ENCODE peak calls at places on chromosome 17, in six cellular contexts. B is CD8-positive, alpha-beta T cell; U is GM06990; F is SK-N-SH; G is AG10803; K is fibroblast of lung. N is an unnamed sample.

GRCh38 chr17:6642592-6642991 is 1.7 kb downstream of the TXNDC17 start:
- DNase-seq in B (no peak), U (no peak), G (peak), F (no peak), K (no peak), N (no peak)

GRCh38 chr17:10843806-10844205 is 5.9 kb upstream of the PIRT start:
- DNase-seq in G (no peak), U (no peak), B (no peak), K (peak), F (peak), N (no peak)

GRCh38 chr17:50039058-50039457 is 16.9 kb upstream of the ITGA3 start:
- DNase-seq in F (peak), G (no peak), B (no peak), K (no peak), U (no peak), N (no peak)

GRCh38 chr17:56678249-56679144 is 85.0 kb downstream of the NOG start:
- DNase-seq in K (no peak), U (no peak), F (peak), B (no peak), G (no peak), N (no peak)

GRCh38 chr17:55540414-55541091 is 29.3 kb upstream of the SMIM36 start:
- DNase-seq in U (no peak), G (peak), K (peak), F (no peak), B (no peak), N (no peak)

GRCh38 chr17:65346166-65346565 is 209.0 kb downstream of the RGS9 start:
- DNase-seq in G (no peak), F (no peak), K (peak), U (no peak), B (no peak), N (no peak)

GRCh38 chr17:66465701-66466100 is 163.3 kb downstream of the PRKCA start:
- DNase-seq in F (no peak), K (no peak), G (no peak), B (no peak), U (no peak), N (no peak)

GRCh38 chr17:3989156-3989886 is 25.1 kb upstream of the ATP2A3 start:
- DNase-seq in F (peak), U (no peak), B (no peak), G (no peak), K (no peak), N (no peak)

GRCh38 chr17:27376637-27377547 is 79.4 kb upstream of the KSR1 start:
- DNase-seq in U (no peak), F (no peak), K (peak), G (peak), B (no peak), N (no peak)

GRCh38 chr17:48554412-48555090 is 9.6 kb upstream of the HOXB2 start:
- DNase-seq in U (no peak), F (no peak), K (peak), G (no peak), B (no peak), N (no peak)

GRCh38 chr17:7881655-7882054 is 6.9 kb upstream of the CHD3 start:
- DNase-seq in U (no peak), B (no peak), G (no peak), F (peak), K (no peak), N (no peak)

DNA sequence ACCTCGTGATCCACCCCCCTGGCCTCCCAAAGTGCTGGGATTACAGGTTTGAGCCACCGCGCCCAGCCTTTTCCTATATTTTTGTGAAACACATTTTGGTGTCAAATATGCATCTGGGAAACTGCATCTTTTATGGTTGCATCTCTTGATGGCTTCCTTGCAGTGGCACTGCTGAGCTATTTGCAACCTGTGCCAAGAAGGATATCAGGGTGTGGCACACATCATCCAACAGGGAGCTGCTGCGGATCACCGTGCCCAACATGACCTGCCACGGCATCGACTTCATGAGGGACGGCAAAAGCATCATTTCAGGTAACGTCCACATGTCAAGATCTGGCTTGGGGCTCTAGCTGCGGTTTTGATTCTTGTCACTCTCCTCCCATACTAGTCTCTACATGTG is 16.8 kb upstream of the USP43 start:
- DNase-seq in B (no peak), G (no peak), F (no peak), K (no peak), U (no peak), N (no peak)
- TF ChIP-seq CTCF in B (no peak), G (no peak), F (no peak), K (no peak), U (no peak), N (no peak)

DNA sequence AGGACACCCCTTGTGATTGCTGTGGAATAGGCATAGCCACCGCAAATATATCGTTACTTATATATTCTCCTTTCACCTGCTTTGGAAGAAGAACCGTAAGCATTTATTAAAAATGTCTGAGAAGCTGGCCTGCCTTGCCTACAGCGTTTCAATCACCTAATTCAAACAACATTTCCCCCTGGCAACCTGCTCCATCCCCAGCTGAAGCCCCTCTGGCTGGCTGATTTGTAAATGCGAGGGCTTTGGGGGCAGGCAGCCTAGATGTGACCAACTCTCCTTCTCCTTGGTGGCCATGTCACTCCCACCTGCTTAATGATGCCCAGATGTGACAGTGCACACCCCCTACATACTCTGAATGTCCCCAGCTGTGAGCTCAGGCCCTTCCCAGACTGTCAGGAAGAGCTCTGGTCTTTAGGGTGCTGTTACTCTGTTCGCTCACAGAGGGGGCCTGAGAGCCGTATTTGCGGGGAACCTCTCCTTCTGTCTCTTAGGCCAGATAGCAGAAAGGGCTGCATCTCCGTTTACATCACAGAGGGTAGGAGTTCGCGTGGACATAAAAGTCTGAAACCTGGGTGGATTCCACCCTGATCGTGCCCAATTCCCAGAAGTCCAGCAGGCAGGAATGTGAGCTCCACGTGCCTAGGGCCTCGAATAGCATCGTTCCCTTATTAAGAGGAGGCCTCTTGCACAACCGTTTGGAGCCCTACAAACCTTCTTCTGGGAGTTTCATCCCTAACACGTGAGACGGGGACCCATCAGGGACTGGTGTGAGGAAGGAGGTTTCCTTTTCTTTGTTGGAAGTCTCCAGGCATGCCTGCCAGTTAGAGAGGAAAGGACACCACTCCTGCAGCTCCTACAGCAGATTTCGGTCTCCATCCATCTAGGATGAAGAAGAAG is 2.4 kb upstream of the SDK2 start:
- DNase-seq in G (no peak), K (no peak), B (no peak), F (peak), U (no peak), N (no peak)
- TF ChIP-seq CTCF in G (peak), K (peak), B (peak), F (no peak), U (peak), N (no peak)

GRCh38 chr17:29342148-29342765 is 47.9 kb upstream of the TAOK1 start:
- DNase-seq in K (no peak), G (no peak), U (no peak), F (no peak), B (no peak), N (no peak)
- TF ChIP-seq CTCF in K (no peak), G (no peak), U (no peak), F (no peak), B (no peak), N (no peak)

DNA sequence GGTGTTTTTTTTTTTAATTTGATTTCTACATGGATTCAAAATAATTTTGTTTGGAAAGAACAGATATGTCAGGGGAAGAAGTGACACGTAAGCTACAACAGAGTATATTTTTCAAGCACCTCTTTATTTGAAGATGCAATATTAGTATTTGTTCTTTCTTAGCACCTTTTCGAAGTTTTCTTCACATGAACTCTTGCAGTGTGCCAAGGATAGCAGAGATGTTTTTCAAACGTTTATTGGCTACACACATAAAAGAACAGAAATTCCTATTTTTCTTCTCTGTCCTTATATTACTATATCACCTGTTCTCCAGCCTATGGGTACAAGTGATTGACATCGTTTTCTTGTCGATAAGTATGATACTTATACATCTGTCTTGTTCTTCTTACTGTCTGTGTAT is 192.7 kb upstream of the TBX2 start:
- DNase-seq in U (no peak), K (no peak), B (no peak), F (no peak), G (no peak), N (no peak)
- TF ChIP-seq CTCF in U (no peak), K (no peak), B (no peak), F (no peak), G (no peak), N (no peak)

GRCh38 chr17:77957869-77958715 is at the start of gene TNRC6C:
- DNase-seq in U (peak), B (peak), G (peak), K (peak), F (peak), N (peak)
- TF ChIP-seq CTCF in U (peak), B (no peak), G (peak), K (no peak), F (no peak), N (no peak)

GRCh38 chr17:15090533-15090932 is 174.6 kb downstream of the PMP22 start:
- DNase-seq in B (no peak), U (no peak), G (no peak), F (no peak), K (no peak), N (no peak)

GRCh38 chr17:15092261-15092660 is 172.9 kb downstream of the PMP22 start:
- DNase-seq in U (no peak), B (no peak), G (no peak), K (no peak), F (no peak), N (no peak)

GRCh38 chr17:15092762-15093161 is 172.4 kb downstream of the PMP22 start:
- DNase-seq in K (peak), U (no peak), G (peak), B (no peak), F (no peak), N (no peak)

GRCh38 chr17:15087946-15088345 is 177.2 kb downstream of the PMP22 start:
- DNase-seq in B (no peak), F (no peak), K (no peak), U (no peak), G (no peak), N (no peak)

GRCh38 chr17:15091825-15092224 is 173.3 kb downstream of the PMP22 start:
- DNase-seq in B (no peak), F (no peak), K (no peak), G (no peak), U (no peak), N (no peak)
- TF ChIP-seq CTCF in B (no peak), F (peak), K (peak), G (no peak), U (peak), N (no peak)

GRCh38 chr17:54426287-54426886 is 474.3 kb upstream of the TOM1L1 start:
- DNase-seq in U (no peak), F (peak), B (no peak), G (no peak), K (no peak), N (no peak)
- TF ChIP-seq CTCF in U (peak), F (peak), B (no peak), G (no peak), K (no peak), N (no peak)

GRCh38 chr17:76000755-76001521 is at the start of gene CDK3:
- DNase-seq in F (no peak), K (no peak), U (no peak), B (no peak), G (no peak), N (no peak)
- TF ChIP-seq CTCF in F (peak), K (no peak), U (no peak), B (no peak), G (no peak), N (no peak)

DNA sequence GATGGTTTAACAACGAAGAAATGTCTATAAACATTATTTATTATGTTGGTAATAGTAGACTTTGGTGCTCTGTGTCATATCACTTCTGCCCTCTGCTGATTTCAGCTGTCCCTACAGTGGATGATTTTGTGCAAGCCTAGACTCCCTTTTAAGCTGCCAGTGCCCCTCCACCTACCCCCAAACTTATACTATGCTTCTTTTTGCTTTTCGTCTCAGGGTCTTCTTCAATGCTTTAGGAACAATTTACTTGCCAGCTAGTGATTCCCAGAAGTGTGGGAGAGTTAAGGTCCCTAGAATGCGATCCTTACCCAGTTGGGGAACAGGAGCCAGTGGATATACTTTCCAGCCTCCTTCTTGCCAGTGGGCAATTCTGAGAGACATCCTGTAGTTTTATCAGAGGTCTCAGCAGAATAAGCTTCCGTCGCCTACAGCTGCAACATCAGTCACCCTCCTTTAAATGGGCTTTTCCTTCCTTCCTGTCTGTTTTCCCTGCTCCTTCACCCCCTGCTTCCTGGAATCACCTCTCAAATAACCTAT is 4.1 kb downstream of the ICAM2 start:
- DNase-seq in B (no peak), G (no peak), U (no peak), F (peak), K (no peak), N (no peak)
- TF ChIP-seq CTCF in B (peak), G (peak), U (peak), F (peak), K (peak), N (no peak)

N was measured in activated B cell treated with CpG ODN at 0.5 μM for 24 hours.